ENCODE peak calls at places on chromosome 2, in nine cellular contexts. One of them, this sample, is unnamed.

GRCh38 chr2:207993141-207993763 is 32.1 kb downstream of the PLEKHM3 start:
- DNase-seq in HL-60: no peak
- DNase-seq in fibroblast of mammary gland: peak
- DNase-seq in heart left ventricle: no peak
- DNase-seq in astrocyte: peak
- DNase-seq in endothelial cell: no peak
- DNase-seq in heart right ventricle: no peak
- DNase-seq in progenitor cell of endocrine pancreas: no peak
- DNase-seq in astrocyte of the spinal cord: peak
- DNase-seq in this sample: no peak

GRCh38 chr2:6773007-6773693 is 92.6 kb downstream of the CMPK2 start:
- DNase-seq in HL-60: no peak
- DNase-seq in fibroblast of mammary gland: peak
- DNase-seq in heart left ventricle: peak
- DNase-seq in astrocyte: peak
- DNase-seq in endothelial cell: peak
- DNase-seq in heart right ventricle: peak
- DNase-seq in progenitor cell of endocrine pancreas: peak
- DNase-seq in astrocyte of the spinal cord: peak
- DNase-seq in this sample: peak

GRCh38 chr2:202566286-202566685 is 68.5 kb upstream of the FAM117B start:
- DNase-seq in HL-60: no peak
- DNase-seq in fibroblast of mammary gland: peak
- DNase-seq in heart left ventricle: no peak
- DNase-seq in astrocyte: no peak
- DNase-seq in endothelial cell: no peak
- DNase-seq in heart right ventricle: no peak
- DNase-seq in progenitor cell of endocrine pancreas: no peak
- DNase-seq in astrocyte of the spinal cord: no peak
- DNase-seq in this sample: no peak

GRCh38 chr2:34419856-34420255 is 820.8 kb upstream of the FAM98A start:
- DNase-seq in HL-60: no peak
- DNase-seq in fibroblast of mammary gland: no peak
- DNase-seq in heart left ventricle: no peak
- DNase-seq in astrocyte: peak
- DNase-seq in endothelial cell: no peak
- DNase-seq in heart right ventricle: no peak
- DNase-seq in progenitor cell of endocrine pancreas: no peak
- DNase-seq in astrocyte of the spinal cord: no peak
- DNase-seq in this sample: no peak

GRCh38 chr2:63058742-63059433 is 8.3 kb downstream of the OTX1 start:
- DNase-seq in HL-60: no peak
- DNase-seq in fibroblast of mammary gland: no peak
- DNase-seq in heart left ventricle: peak
- DNase-seq in astrocyte: no peak
- DNase-seq in endothelial cell: peak
- DNase-seq in heart right ventricle: no peak
- DNase-seq in progenitor cell of endocrine pancreas: peak
- DNase-seq in astrocyte of the spinal cord: no peak
- DNase-seq in this sample: peak

GRCh38 chr2:231364961-231365810 is 30.3 kb upstream of the B3GNT7 start:
- DNase-seq in HL-60: no peak
- DNase-seq in fibroblast of mammary gland: peak
- DNase-seq in heart left ventricle: no peak
- DNase-seq in astrocyte: peak
- DNase-seq in endothelial cell: peak
- DNase-seq in heart right ventricle: no peak
- DNase-seq in progenitor cell of endocrine pancreas: no peak
- DNase-seq in astrocyte of the spinal cord: peak
- DNase-seq in this sample: peak

GRCh38 chr2:119225084-119225864 is 1.6 kb downstream of the STEAP3 start:
- DNase-seq in HL-60: no peak
- DNase-seq in fibroblast of mammary gland: no peak
- DNase-seq in heart left ventricle: no peak
- DNase-seq in astrocyte: no peak
- DNase-seq in endothelial cell: no peak
- DNase-seq in heart right ventricle: no peak
- DNase-seq in progenitor cell of endocrine pancreas: no peak
- DNase-seq in astrocyte of the spinal cord: no peak
- DNase-seq in this sample: no peak

GRCh38 chr2:40448476-40449079 is 3.3 kb downstream of the SLC8A1 start:
- DNase-seq in HL-60: no peak
- DNase-seq in fibroblast of mammary gland: peak
- DNase-seq in heart left ventricle: no peak
- DNase-seq in astrocyte: peak
- DNase-seq in endothelial cell: peak
- DNase-seq in heart right ventricle: no peak
- DNase-seq in progenitor cell of endocrine pancreas: no peak
- DNase-seq in astrocyte of the spinal cord: no peak
- DNase-seq in this sample: no peak

GRCh38 chr2:162318280-162319222 is at the start of gene IFIH1:
- DNase-seq in HL-60: no peak
- DNase-seq in fibroblast of mammary gland: peak
- DNase-seq in heart left ventricle: peak
- DNase-seq in astrocyte: peak
- DNase-seq in endothelial cell: peak
- DNase-seq in heart right ventricle: peak
- DNase-seq in progenitor cell of endocrine pancreas: peak
- DNase-seq in astrocyte of the spinal cord: peak
- DNase-seq in this sample: no peak

GRCh38 chr2:216215991-216216390 is 106.8 kb downstream of the XRCC5 start:
- DNase-seq in HL-60: no peak
- DNase-seq in fibroblast of mammary gland: peak
- DNase-seq in heart left ventricle: no peak
- DNase-seq in astrocyte: no peak
- DNase-seq in endothelial cell: no peak
- DNase-seq in heart right ventricle: no peak
- DNase-seq in progenitor cell of endocrine pancreas: no peak
- DNase-seq in astrocyte of the spinal cord: no peak
- DNase-seq in this sample: no peak

GRCh38 chr2:233084488-233084887 is 24.3 kb downstream of the INPP5D start:
- DNase-seq in HL-60: peak
- DNase-seq in fibroblast of mammary gland: no peak
- DNase-seq in heart left ventricle: peak
- DNase-seq in astrocyte: no peak
- DNase-seq in endothelial cell: peak
- DNase-seq in heart right ventricle: peak
- DNase-seq in progenitor cell of endocrine pancreas: no peak
- DNase-seq in astrocyte of the spinal cord: no peak
- DNase-seq in this sample: no peak
- TF ChIP-seq CTCF in HL-60: no peak
- TF ChIP-seq CTCF in fibroblast of mammary gland: no peak
- TF ChIP-seq CTCF in heart left ventricle: no peak
- TF ChIP-seq CTCF in astrocyte: no peak
- TF ChIP-seq CTCF in endothelial cell: no peak
- TF ChIP-seq CTCF in heart right ventricle: no peak
- TF ChIP-seq CTCF in progenitor cell of endocrine pancreas: no peak
- TF ChIP-seq CTCF in astrocyte of the spinal cord: no peak
- TF ChIP-seq CTCF in this sample: no peak

GRCh38 chr2:88187927-88188326 is 17.8 kb downstream of the THNSL2 start:
- DNase-seq in HL-60: no peak
- DNase-seq in fibroblast of mammary gland: no peak
- DNase-seq in heart left ventricle: no peak
- DNase-seq in astrocyte: no peak
- DNase-seq in endothelial cell: no peak
- DNase-seq in heart right ventricle: no peak
- DNase-seq in progenitor cell of endocrine pancreas: no peak
- DNase-seq in astrocyte of the spinal cord: no peak
- DNase-seq in this sample: no peak
- TF ChIP-seq CTCF in HL-60: no peak
- TF ChIP-seq CTCF in fibroblast of mammary gland: peak
- TF ChIP-seq CTCF in heart left ventricle: no peak
- TF ChIP-seq CTCF in astrocyte: no peak
- TF ChIP-seq CTCF in endothelial cell: peak
- TF ChIP-seq CTCF in heart right ventricle: no peak
- TF ChIP-seq CTCF in progenitor cell of endocrine pancreas: peak
- TF ChIP-seq CTCF in astrocyte of the spinal cord: peak
- TF ChIP-seq CTCF in this sample: no peak

GRCh38 chr2:174589334-174589733 is 8.3 kb downstream of the WIPF1 start:
- DNase-seq in HL-60: no peak
- DNase-seq in fibroblast of mammary gland: no peak
- DNase-seq in heart left ventricle: no peak
- DNase-seq in astrocyte: no peak
- DNase-seq in endothelial cell: no peak
- DNase-seq in heart right ventricle: no peak
- DNase-seq in progenitor cell of endocrine pancreas: no peak
- DNase-seq in astrocyte of the spinal cord: no peak
- DNase-seq in this sample: no peak

GRCh38 chr2:174591740-174592139 is 5.9 kb downstream of the WIPF1 start:
- DNase-seq in HL-60: no peak
- DNase-seq in fibroblast of mammary gland: no peak
- DNase-seq in heart left ventricle: no peak
- DNase-seq in astrocyte: peak
- DNase-seq in endothelial cell: no peak
- DNase-seq in heart right ventricle: no peak
- DNase-seq in progenitor cell of endocrine pancreas: no peak
- DNase-seq in astrocyte of the spinal cord: no peak
- DNase-seq in this sample: no peak

GRCh38 chr2:174590928-174591648 is 6.5 kb downstream of the WIPF1 start:
- DNase-seq in HL-60: no peak
- DNase-seq in fibroblast of mammary gland: no peak
- DNase-seq in heart left ventricle: no peak
- DNase-seq in astrocyte: peak
- DNase-seq in endothelial cell: no peak
- DNase-seq in heart right ventricle: no peak
- DNase-seq in progenitor cell of endocrine pancreas: no peak
- DNase-seq in astrocyte of the spinal cord: no peak
- DNase-seq in this sample: no peak

GRCh38 chr2:174588463-174588862 is 9.1 kb downstream of the WIPF1 start:
- DNase-seq in HL-60: no peak
- DNase-seq in fibroblast of mammary gland: peak
- DNase-seq in heart left ventricle: no peak
- DNase-seq in astrocyte: no peak
- DNase-seq in endothelial cell: no peak
- DNase-seq in heart right ventricle: no peak
- DNase-seq in progenitor cell of endocrine pancreas: no peak
- DNase-seq in astrocyte of the spinal cord: no peak
- DNase-seq in this sample: no peak

DNA sequence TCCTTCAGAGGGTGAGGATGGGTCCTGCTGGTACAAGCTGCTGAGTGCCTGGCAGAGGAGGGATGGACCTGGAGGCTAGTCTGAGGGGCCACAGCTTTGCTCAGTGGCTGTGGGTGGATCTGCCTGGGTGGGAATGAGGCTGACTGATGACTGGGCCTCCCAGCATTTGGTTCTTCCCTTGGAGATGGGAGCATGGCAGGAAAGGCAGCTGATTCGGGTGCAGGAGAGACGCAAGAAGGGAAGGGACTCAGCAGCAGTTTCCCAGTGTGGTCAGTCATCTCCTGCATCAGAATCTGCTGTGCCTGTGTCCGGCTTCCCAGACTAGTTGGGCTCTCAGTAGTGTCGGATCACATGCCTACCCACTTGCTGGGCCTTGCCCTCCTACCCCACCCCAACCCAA is 7.3 kb downstream of the WIPF1 start:
- DNase-seq in HL-60: no peak
- DNase-seq in fibroblast of mammary gland: no peak
- DNase-seq in heart left ventricle: no peak
- DNase-seq in astrocyte: no peak
- DNase-seq in endothelial cell: no peak
- DNase-seq in heart right ventricle: no peak
- DNase-seq in progenitor cell of endocrine pancreas: no peak
- DNase-seq in astrocyte of the spinal cord: no peak
- DNase-seq in this sample: no peak
- TF ChIP-seq CTCF in HL-60: no peak
- TF ChIP-seq CTCF in fibroblast of mammary gland: no peak
- TF ChIP-seq CTCF in heart left ventricle: no peak
- TF ChIP-seq CTCF in astrocyte: no peak
- TF ChIP-seq CTCF in endothelial cell: no peak
- TF ChIP-seq CTCF in heart right ventricle: no peak
- TF ChIP-seq CTCF in progenitor cell of endocrine pancreas: no peak
- TF ChIP-seq CTCF in astrocyte of the spinal cord: no peak
- TF ChIP-seq CTCF in this sample: no peak

GRCh38 chr2:139949242-139949972 is 1169.2 kb upstream of the NXPH2 start:
- DNase-seq in HL-60: no peak
- DNase-seq in fibroblast of mammary gland: no peak
- DNase-seq in heart left ventricle: no peak
- DNase-seq in astrocyte: no peak
- DNase-seq in endothelial cell: no peak
- DNase-seq in heart right ventricle: no peak
- DNase-seq in progenitor cell of endocrine pancreas: no peak
- DNase-seq in astrocyte of the spinal cord: no peak
- DNase-seq in this sample: no peak

GRCh38 chr2:139940701-139941100 is 1160.5 kb upstream of the NXPH2 start:
- DNase-seq in HL-60: no peak
- DNase-seq in fibroblast of mammary gland: peak
- DNase-seq in heart left ventricle: no peak
- DNase-seq in astrocyte: no peak
- DNase-seq in endothelial cell: no peak
- DNase-seq in heart right ventricle: no peak
- DNase-seq in progenitor cell of endocrine pancreas: no peak
- DNase-seq in astrocyte of the spinal cord: peak
- DNase-seq in this sample: no peak

DNA sequence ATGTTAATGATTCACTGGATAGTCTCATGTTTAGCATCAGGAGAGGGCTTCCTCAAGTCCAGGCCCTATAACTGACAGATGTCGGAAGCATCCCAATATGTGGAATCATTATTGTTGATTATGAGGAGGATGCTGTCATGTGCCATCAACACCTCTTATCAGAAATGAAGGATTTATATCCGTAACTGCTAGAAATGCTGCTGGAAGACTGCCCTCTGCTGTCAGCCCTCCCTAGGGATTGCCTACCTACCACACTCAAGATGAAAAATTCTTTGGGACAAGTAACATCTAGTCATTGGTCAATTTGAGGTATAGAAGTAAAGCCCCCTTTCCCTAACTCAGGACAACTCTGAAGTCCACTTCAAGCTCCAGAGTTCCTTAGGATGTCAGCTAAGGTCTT is 1166.5 kb upstream of the NXPH2 start:
- DNase-seq in HL-60: no peak
- DNase-seq in fibroblast of mammary gland: no peak
- DNase-seq in heart left ventricle: no peak
- DNase-seq in astrocyte: no peak
- DNase-seq in endothelial cell: no peak
- DNase-seq in heart right ventricle: no peak
- DNase-seq in progenitor cell of endocrine pancreas: no peak
- DNase-seq in astrocyte of the spinal cord: no peak
- DNase-seq in this sample: no peak
- TF ChIP-seq CTCF in HL-60: peak
- TF ChIP-seq CTCF in fibroblast of mammary gland: no peak
- TF ChIP-seq CTCF in heart left ventricle: no peak
- TF ChIP-seq CTCF in astrocyte: no peak
- TF ChIP-seq CTCF in endothelial cell: no peak
- TF ChIP-seq CTCF in heart right ventricle: no peak
- TF ChIP-seq CTCF in progenitor cell of endocrine pancreas: peak
- TF ChIP-seq CTCF in astrocyte of the spinal cord: no peak
- TF ChIP-seq CTCF in this sample: no peak

GRCh38 chr2:168348076-168348475 is 100.7 kb upstream of the STK39 start:
- DNase-seq in HL-60: no peak
- DNase-seq in fibroblast of mammary gland: peak
- DNase-seq in heart left ventricle: no peak
- DNase-seq in astrocyte: peak
- DNase-seq in endothelial cell: peak
- DNase-seq in heart right ventricle: peak
- DNase-seq in progenitor cell of endocrine pancreas: peak
- DNase-seq in astrocyte of the spinal cord: peak
- DNase-seq in this sample: peak
- TF ChIP-seq CTCF in HL-60: peak
- TF ChIP-seq CTCF in fibroblast of mammary gland: peak
- TF ChIP-seq CTCF in heart left ventricle: peak
- TF ChIP-seq CTCF in astrocyte: peak
- TF ChIP-seq CTCF in endothelial cell: peak
- TF ChIP-seq CTCF in heart right ventricle: peak
- TF ChIP-seq CTCF in progenitor cell of endocrine pancreas: peak
- TF ChIP-seq CTCF in astrocyte of the spinal cord: peak
- TF ChIP-seq CTCF in this sample: peak

This sample was measured in glutamatergic neuron.